ENCODE peak calls at places on chromosome 21, in five cellular contexts. Y, R, B, X and Z are unnamed samples.

GRCh38 chr21:38639782-38640750 is 141.8 kb upstream of the ERG start:
- DNase-seq in B (no peak), Y (no peak), X (no peak), R (no peak), Z (no peak)

GRCh38 chr21:38987551-38988210 is 182.0 kb downstream of the ETS2 start:
- DNase-seq in Y (no peak), B (no peak), R (no peak), X (no peak), Z (no peak)

GRCh38 chr21:21085206-21085605 is 87.0 kb downstream of the NCAM2 start:
- DNase-seq in B (no peak), R (no peak), Y (no peak), X (no peak), Z (no peak)

GRCh38 chr21:22711636-22712035 is 1713.4 kb downstream of the NCAM2 start:
- DNase-seq in B (no peak), X (no peak), Y (no peak), R (no peak), Z (peak; percentile 83)

GRCh38 chr21:33901421-33902288 is 13.9 kb downstream of the ATP5PO start:
- DNase-seq in R (no peak), X (peak; percentile 68), B (peak; percentile 20), Y (peak; percentile 67), Z (peak; percentile 56)

GRCh38 chr21:42144679-42145568 is 73.8 kb downstream of the UMODL1 start:
- DNase-seq in R (no peak), B (no peak), X (no peak), Y (no peak), Z (no peak)

GRCh38 chr21:39386899-39387298 is 38.0 kb upstream of the HMGN1 start:
- DNase-seq in Y (no peak), B (no peak), X (no peak), R (no peak), Z (no peak)

GRCh38 chr21:26966360-26966977 is 419 bp downstream of the ADAMTS5 start:
- DNase-seq in B (no peak), X (no peak), Y (peak; percentile 37), R (no peak), Z (no peak)

DNA sequence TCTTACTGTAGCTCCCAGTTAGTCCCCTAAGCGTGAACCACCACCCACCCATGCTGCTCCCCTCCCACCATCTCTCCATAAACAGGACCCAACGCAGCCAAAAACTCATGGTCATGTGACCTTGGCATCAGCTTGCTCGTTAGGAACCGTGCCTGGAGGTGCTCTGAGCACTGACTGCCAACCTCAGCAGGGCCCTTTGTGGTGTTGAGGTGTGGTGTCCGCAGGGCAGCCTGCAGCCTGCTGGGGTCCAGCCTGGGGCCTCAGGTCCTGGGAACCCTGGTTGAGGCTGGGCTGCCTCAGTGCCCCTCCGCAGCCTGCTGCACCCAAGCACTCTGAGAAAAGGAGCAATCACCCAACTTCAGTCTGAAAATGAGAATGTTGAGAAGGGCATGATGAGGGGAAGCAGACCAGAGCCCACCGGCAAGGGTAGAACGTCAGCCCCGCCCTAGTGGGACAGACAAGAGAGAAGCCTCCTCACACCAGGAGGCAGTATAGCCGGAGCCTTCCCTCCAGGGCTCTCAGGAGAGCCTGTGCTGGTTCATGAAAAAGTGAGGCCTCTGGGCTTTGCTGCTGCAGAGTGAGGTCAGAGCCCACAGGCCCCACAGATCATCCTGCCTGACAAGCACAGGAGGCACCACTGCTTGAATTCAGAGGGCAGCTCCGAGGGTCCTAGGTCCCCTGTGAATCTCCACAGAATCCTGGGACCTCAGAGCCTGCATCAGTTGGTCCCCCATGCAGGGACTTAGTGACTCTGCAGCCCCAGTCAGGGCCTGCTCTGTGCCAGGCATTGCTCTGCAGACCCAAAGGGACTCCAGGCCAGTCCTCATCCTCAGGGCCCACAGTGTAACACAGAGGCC is 4.9 kb upstream of the COL6A2 start:
- DNase-seq in R (no peak), Y (no peak), X (no peak), B (no peak), Z (no peak)
- TF ChIP-seq POLR2A in R (no peak), Y (no peak), X (no peak), B (no peak), Z (no peak)

GRCh38 chr21:32705901-32706300 is 21.9 kb downstream of the SYNJ1 start:
- DNase-seq in R (no peak), B (no peak), Y (no peak), X (no peak), Z (no peak)
- H3K27me3 ChIP-seq in R (no peaks in the 10 kb centered on the region), B (no peaks in the 10 kb centered on the region), Y (no peaks in the 10 kb centered on the region), X (no peaks in the 10 kb centered on the region), Z (no peaks in the 10 kb centered on the region)

DNA sequence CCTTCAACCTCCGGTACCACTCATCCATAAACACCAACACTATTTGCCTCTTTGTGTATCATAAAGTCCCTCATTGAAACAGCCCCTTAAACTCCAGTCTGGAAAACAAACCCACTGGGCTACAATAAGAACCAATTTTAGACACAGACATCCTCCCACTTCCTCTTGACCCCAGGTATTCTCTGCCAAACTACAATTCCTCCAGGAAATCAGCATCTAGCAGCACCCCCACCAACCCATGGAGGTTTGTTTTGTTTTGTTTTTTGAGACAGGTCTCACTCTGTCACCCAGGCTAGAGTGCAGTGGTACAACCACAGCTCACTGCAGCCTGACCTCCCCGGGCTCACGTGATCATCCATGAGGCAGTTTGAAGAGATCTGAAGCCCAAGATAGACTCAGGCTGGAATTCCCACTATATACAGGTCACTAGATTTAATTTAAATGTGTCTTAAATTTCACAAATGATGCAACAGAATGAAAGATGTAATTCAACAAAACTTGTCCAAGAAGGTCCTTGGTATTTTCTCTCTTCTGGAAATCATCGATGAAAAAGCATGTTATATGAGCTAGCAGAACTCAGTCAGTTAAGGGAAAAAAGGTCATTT is 30.4 kb downstream of the TCP10L start:
- DNase-seq in Y (peak; percentile 46), R (no peak), X (no peak), B (no peak), Z (no peak)
- TF ChIP-seq POLR2A in Y (no peak), R (no peak), X (no peak), B (no peak), Z (no peak)

GRCh38 chr21:35488941-35489340 is 439.8 kb upstream of the RUNX1 start:
- DNase-seq in X (no peak), R (no peak), Y (no peak), B (no peak), Z (no peak)
- H3K27me3 ChIP-seq in X (no peaks in the 10 kb centered on the region), R (no peaks in the 10 kb centered on the region), Y (no peaks in the 10 kb centered on the region), B (no peaks in the 10 kb centered on the region), Z (peaks cover 2% of the 10 kb centered on the region)

DNA sequence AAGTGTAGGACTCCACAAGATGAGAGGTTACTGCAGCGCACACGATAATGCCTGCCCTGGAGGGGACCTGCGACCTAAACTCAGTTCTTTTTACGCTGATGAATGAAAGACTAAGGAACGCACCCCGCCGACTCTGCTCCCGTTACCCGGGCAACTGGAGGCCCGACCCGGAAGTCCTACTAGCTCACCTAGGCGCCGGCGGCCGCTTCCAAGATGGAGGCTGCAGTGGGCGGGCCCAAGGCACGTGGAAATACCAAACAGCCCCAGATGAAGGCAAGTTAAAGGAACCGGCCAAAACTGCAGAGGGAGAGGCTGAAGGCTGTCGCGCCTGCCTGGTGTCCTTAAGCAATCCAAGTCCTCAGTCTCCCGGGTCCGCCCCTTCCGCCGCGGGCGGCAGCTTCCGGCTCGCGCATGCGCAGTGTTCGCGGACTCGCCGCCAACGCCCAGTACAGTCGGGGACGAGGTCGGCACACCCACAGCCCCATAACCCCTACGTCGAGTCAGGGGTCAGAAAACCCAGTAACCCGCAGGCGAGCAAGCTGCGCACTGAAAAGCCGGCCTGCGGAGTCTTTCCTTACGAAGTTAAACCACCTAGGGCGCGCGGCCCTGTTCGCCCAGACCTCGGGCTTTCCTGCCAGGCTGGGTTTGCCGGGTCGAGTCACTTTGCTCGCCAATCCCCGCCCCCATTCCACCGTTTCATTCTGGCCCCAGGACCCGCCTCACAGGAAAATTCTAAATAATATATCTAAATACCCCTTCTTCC is at the start of gene SETD4:
- DNase-seq in Y (peak; percentile 92), R (peak; percentile 87), X (peak; percentile 93), B (peak; percentile 80), Z (peak; percentile 91)
- TF ChIP-seq POLR2A in Y (peak; percentile 48), R (peak; percentile 93), X (peak; percentile 87), B (peak; percentile 81), Z (peak; percentile 91)

GRCh38 chr21:14074177-14074576 is 136.6 kb downstream of the LIPI start:
- DNase-seq in B (no peak), R (no peak), Y (no peak), X (no peak), Z (no peak)
- H3K27me3 ChIP-seq in B (no peaks in the 10 kb centered on the region), R (no peaks in the 10 kb centered on the region), Y (no peaks in the 10 kb centered on the region), X (no peaks in the 10 kb centered on the region), Z (no peaks in the 10 kb centered on the region)

GRCh38 chr21:14116080-14116481 is 94.7 kb downstream of the LIPI start:
- DNase-seq in B (no peak), X (no peak), Y (no peak), R (no peak), Z (no peak)
- TF ChIP-seq POLR2A in B (no peak), X (no peak), Y (no peak), R (no peak), Z (no peak)

GRCh38 chr21:45494851-45495680 is 47.2 kb downstream of the SLC19A1 start:
- DNase-seq in B (no peak), R (no peak), Y (no peak), X (no peak), Z (no peak)

GRCh38 chr21:45492765-45493164 is 49.5 kb downstream of the SLC19A1 start:
- DNase-seq in R (no peak), B (no peak), Y (no peak), X (no peak), Z (no peak)

GRCh38 chr21:45493401-45494001 is 48.7 kb downstream of the SLC19A1 start:
- DNase-seq in X (no peak), B (no peak), Y (no peak), R (no peak), Z (no peak)

GRCh38 chr21:45496151-45496967 is 45.9 kb downstream of the SLC19A1 start:
- DNase-seq in Y (no peak), B (no peak), R (no peak), X (no peak), Z (no peak)

GRCh38 chr21:45494135-45494850 is 47.9 kb downstream of the SLC19A1 start:
- DNase-seq in X (no peak), B (no peak), R (no peak), Y (no peak), Z (no peak)
- H3K27me3 ChIP-seq in X (no peaks in the 10 kb centered on the region), B (no peaks in the 10 kb centered on the region), R (no peaks in the 10 kb centered on the region), Y (no peaks in the 10 kb centered on the region), Z (no peaks in the 10 kb centered on the region)